ENCODE peak calls at places on chromosome 19, in eight cellular contexts. E is activated gamma-delta T cell; F is ACHN; C is right atrium auricular region; S is stimulated activated naive B cell treated with anti-CD40 and anti-IgM and Interleukin-4, amounts not matched to agents 10 μg/mL and 1 μg/mL and 100 μg/mL, for 72 hours; B is breast epithelium; V is iPS DF 6.9; G is AG08396. Q is an unnamed sample.

GRCh38 chr19:33950141-33950805 is 153.6 kb downstream of the KCTD15 start:
- DNase-seq in E (no peak), F (no peak), C (peak), S (no peak), B (no peak), V (no peak), G (no peak), Q (no peak)

GRCh38 chr19:5953680-5954213 is 24.2 kb downstream of the RANBP3 start:
- DNase-seq in E (no peak), F (no peak), C (no peak), S (no peak), B (no peak), V (no peak), G (no peak), Q (no peak)

GRCh38 chr19:53537523-53538377 is at the start of gene ZNF331:
- DNase-seq in E (peak), F (no peak), C (peak), S (peak), B (peak), V (no peak), G (peak), Q (no peak)

GRCh38 chr19:18099623-18099995 is 2.0 kb downstream of the MAST3 start:
- DNase-seq in E (no peak), F (no peak), C (no peak), S (no peak), B (no peak), V (no peak), G (no peak), Q (no peak)

GRCh38 chr19:43798546-43799409 is 3.5 kb downstream of the LYPD5 start:
- DNase-seq in E (no peak), F (peak), C (no peak), S (no peak), B (peak), V (peak), G (peak), Q (peak)

GRCh38 chr19:27392027-27392632 is 1820.8 kb downstream of the UQCRFS1 start:
- DNase-seq in E (no peak), F (no peak), C (peak), S (no peak), B (no peak), V (no peak), G (no peak), Q (no peak)

GRCh38 chr19:52691737-52692136 is 43.1 kb downstream of the ZNF611 start:
- DNase-seq in E (no peak), F (no peak), C (no peak), S (peak), B (no peak), V (no peak), G (no peak), Q (peak)

GRCh38 chr19:49349567-49349966 is 12.6 kb downstream of the TEAD2 start:
- DNase-seq in E (no peak), F (no peak), C (no peak), S (no peak), B (no peak), V (no peak), G (no peak), Q (no peak)

GRCh38 chr19:35195822-35196221 is 32.7 kb downstream of the FAM187B start:
- DNase-seq in E (no peak), F (peak), C (no peak), S (no peak), B (no peak), V (no peak), G (no peak), Q (no peak)

GRCh38 chr19:36008336-36008978 is at the start of gene SYNE4:
- DNase-seq in E (no peak), F (no peak), C (no peak), S (no peak), B (peak), V (no peak), G (no peak), Q (no peak)

GRCh38 chr19:40659116-40659515 is 31.3 kb downstream of the NUMBL start:
- DNase-seq in E (no peak), F (no peak), C (no peak), S (no peak), B (no peak), V (no peak), G (no peak), Q (no peak)

GRCh38 chr19:13102666-13103584 is at the start of gene LYL1:
- DNase-seq in E (no peak), F (no peak), C (peak), S (peak), B (no peak), V (no peak), G (peak), Q (no peak)

GRCh38 chr19:44776402-44777096 is 1.1 kb upstream of the CBLC start:
- DNase-seq in E (no peak), F (no peak), C (no peak), S (no peak), B (peak), V (no peak), G (no peak), Q (no peak)

GRCh38 chr19:13838943-13839192 is 38.1 kb upstream of the NANOS3 start:
- DNase-seq in E (peak), F (no peak), C (peak), S (no peak), B (no peak), V (no peak), G (peak), Q (no peak)

GRCh38 chr19:23817519-23817918 is 58.8 kb upstream of the ZNF681 start:
- DNase-seq in E (no peak), F (peak), C (no peak), S (peak), B (no peak), V (peak), G (no peak), Q (peak)

GRCh38 chr19:6034512-6034911 is 56.6 kb upstream of the RANBP3 start:
- DNase-seq in E (no peak), F (no peak), C (no peak), S (no peak), B (no peak), V (no peak), G (no peak), Q (no peak)

GRCh38 chr19:48053076-48053475 is 9.2 kb upstream of the CABP5 start:
- DNase-seq in E (no peak), F (no peak), C (no peak), S (no peak), B (no peak), V (no peak), G (no peak), Q (no peak)

GRCh38 chr19:44875666-44876418 is 15.2 kb upstream of the TOMM40 start:
- DNase-seq in E (no peak), F (no peak), C (no peak), S (no peak), B (no peak), V (no peak), G (no peak), Q (no peak)

GRCh38 chr19:35034588-35035382 is 4.5 kb downstream of the SCN1B start:
- DNase-seq in E (no peak), F (no peak), C (no peak), S (no peak), B (no peak), V (no peak), G (no peak), Q (peak)

GRCh38 chr19:35856001-35856400 is 710 bp upstream of the KIRREL2 start:
- DNase-seq in E (no peak), F (no peak), C (no peak), S (no peak), B (no peak), V (no peak), G (no peak), Q (peak)

GRCh38 chr19:11479470-11480080 is 1.3 kb downstream of the ELAVL3 start:
- DNase-seq in E (no peak), F (no peak), C (no peak), S (no peak), B (no peak), V (no peak), G (peak), Q (no peak)

GRCh38 chr19:33956941-33957340 is 160.3 kb downstream of the KCTD15 start:
- DNase-seq in E (no peak), F (no peak), C (peak), S (no peak), B (no peak), V (no peak), G (no peak), Q (no peak)

GRCh38 chr19:49712397-49712859 is 21.5 kb downstream of the CPT1C start:
- DNase-seq in E (no peak), F (no peak), C (no peak), S (no peak), B (peak), V (no peak), G (no peak), Q (no peak)

GRCh38 chr19:3788991-3789778 is 3.0 kb upstream of the MATK start:
- DNase-seq in E (no peak), F (no peak), C (no peak), S (no peak), B (no peak), V (no peak), G (no peak), Q (no peak)

GRCh38 chr19:49831592-49831991 is 13.5 kb downstream of the MED25 start:
- DNase-seq in E (no peak), F (no peak), C (no peak), S (no peak), B (no peak), V (no peak), G (no peak), Q (no peak)

Q was measured in NCI-H2171 treated with DMSO at 0.1 percent for 48 hours.